ENCODE peak calls at places on chromosome 18, in seven cellular contexts. V is GM10248, R is MCF 10A, B is tibial nerve, E is GM13977, G is tibial artery, X is right lobe of liver. F is an unnamed sample.

GRCh38 chr18:58541789-58542425 is 87.0 kb downstream of the ALPK2 start:
- DNase-seq in V (peak; percentile 54), R (peak; percentile 95), B (no peak), E (peak; percentile 40), G (no peak), X (no peak), F (no peak)

GRCh38 chr18:35683021-35683420 is 101.5 kb downstream of the GALNT1 start:
- DNase-seq in V (no peak), R (no peak), B (no peak), E (no peak), G (no peak), X (no peak), F (no peak)

GRCh38 chr18:37403100-37403781 is 162.4 kb downstream of the CELF4 start:
- DNase-seq in V (no peak), R (peak; percentile 70), B (no peak), E (no peak), G (no peak), X (no peak), F (no peak)

GRCh38 chr18:12858961-12859360 is 25.1 kb downstream of the PTPN2 start:
- DNase-seq in V (no peak), R (no peak), B (no peak), E (no peak), G (no peak), X (no peak), F (no peak)

GRCh38 chr18:43022874-43023273 is 92.6 kb downstream of the RIT2 start:
- DNase-seq in V (no peak), R (no peak), B (no peak), E (no peak), G (no peak), X (no peak), F (no peak)

GRCh38 chr18:681985-682384 is 24.5 kb downstream of the TYMS start:
- DNase-seq in V (no peak), R (no peak), B (no peak), E (no peak), G (no peak), X (no peak), F (no peak)

GRCh38 chr18:50104421-50104820 is 90.5 kb downstream of the MYO5B start:
- DNase-seq in V (no peak), R (no peak), B (no peak), E (no peak), G (no peak), X (no peak), F (no peak)

GRCh38 chr18:23943104-23943503 is 71.5 kb upstream of the TTC39C start:
- DNase-seq in V (peak; percentile 70), R (no peak), B (no peak), E (peak; percentile 72), G (no peak), X (no peak), F (no peak)

GRCh38 chr18:36308711-36309435 is 11.4 kb downstream of the FHOD3 start:
- DNase-seq in V (no peak), R (peak; percentile 52), B (no peak), E (no peak), G (no peak), X (no peak), F (no peak)

GRCh38 chr18:10421859-10422258 is 32.6 kb upstream of the APCDD1 start:
- DNase-seq in V (no peak), R (peak; percentile 7), B (no peak), E (no peak), G (no peak), X (no peak), F (no peak)

GRCh38 chr18:10419420-10420103 is 34.9 kb upstream of the APCDD1 start:
- DNase-seq in V (no peak), R (no peak), B (no peak), E (no peak), G (no peak), X (no peak), F (no peak)

GRCh38 chr18:42548493-42548892 is 567.0 kb downstream of the RIT2 start:
- DNase-seq in V (no peak), R (no peak), B (no peak), E (no peak), G (no peak), X (no peak), F (no peak)

GRCh38 chr18:55510809-55511208 is 77.2 kb downstream of the TCF4 start:
- DNase-seq in V (no peak), R (no peak), B (no peak), E (no peak), G (peak; percentile 25), X (no peak), F (no peak)

GRCh38 chr18:3284501-3284900 is 22.6 kb downstream of the MYL12B start:
- DNase-seq in V (no peak), R (no peak), B (no peak), E (no peak), G (no peak), X (no peak), F (no peak)

GRCh38 chr18:3281456-3282400 is 19.8 kb downstream of the MYL12B start:
- DNase-seq in V (peak; percentile 59), R (peak; percentile 80), B (no peak), E (peak; percentile 56), G (no peak), X (no peak), F (no peak)

GRCh38 chr18:3283908-3284307 is 22.0 kb downstream of the MYL12B start:
- DNase-seq in V (no peak), R (no peak), B (no peak), E (no peak), G (no peak), X (no peak), F (no peak)

GRCh38 chr18:3283253-3283863 is 21.4 kb downstream of the MYL12B start:
- DNase-seq in V (no peak), R (no peak), B (no peak), E (no peak), G (no peak), X (no peak), F (no peak)

DNA sequence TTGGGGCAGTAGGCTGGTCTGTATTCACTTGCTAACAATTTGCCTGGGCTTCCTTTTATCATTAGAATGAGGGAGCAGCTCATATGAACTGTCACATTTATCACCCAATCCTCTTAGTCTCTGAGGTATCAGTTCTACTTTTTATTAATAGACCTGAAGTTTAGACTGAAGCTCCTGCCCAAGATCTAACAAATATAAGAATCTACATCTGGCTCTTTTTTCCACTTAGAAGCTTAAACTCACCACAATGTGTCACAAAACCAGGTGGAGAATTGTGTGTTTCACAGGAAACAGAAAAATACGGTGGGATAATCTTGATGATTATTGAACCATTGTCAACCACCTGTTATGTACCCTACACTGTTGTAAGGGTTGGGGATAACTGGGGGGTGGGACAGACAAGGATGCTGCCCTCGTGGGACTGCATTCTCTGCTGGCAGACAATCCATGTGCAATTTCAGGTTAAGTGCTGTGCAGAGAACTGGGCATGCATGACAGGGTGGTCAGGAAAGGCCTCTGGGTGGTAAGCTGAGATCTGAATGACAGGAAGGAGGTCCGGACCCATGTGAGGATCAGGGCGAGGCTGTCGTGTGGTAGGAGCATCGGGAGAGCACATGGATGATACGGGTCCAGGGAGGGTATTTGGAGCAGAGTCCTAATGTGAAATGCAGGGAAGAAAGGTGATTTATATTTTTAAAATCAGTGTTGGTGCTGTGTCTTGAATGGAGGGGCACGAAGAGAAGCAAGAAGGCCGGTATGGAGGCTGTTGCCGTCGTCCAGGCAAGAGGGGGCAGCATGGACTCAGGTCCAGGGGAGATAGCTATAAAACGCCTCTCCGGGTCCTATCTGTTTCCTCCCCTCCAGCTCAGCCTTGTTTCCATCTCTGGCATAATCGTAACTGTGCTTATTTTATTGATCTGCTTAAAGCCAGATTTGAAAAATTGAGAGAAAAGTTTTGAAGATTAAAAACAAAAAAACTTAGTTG is 17.6 kb downstream of the MYL12B start:
- DNase-seq in V (peak; percentile 54), R (no peak), B (no peak), E (peak; percentile 42), G (no peak), X (no peak), F (no peak)
- TF ChIP-seq CTCF in V (no peak), R (no peak), B (no peak), E (no peak), G (no peak), X (no peak), F (no peak)

DNA sequence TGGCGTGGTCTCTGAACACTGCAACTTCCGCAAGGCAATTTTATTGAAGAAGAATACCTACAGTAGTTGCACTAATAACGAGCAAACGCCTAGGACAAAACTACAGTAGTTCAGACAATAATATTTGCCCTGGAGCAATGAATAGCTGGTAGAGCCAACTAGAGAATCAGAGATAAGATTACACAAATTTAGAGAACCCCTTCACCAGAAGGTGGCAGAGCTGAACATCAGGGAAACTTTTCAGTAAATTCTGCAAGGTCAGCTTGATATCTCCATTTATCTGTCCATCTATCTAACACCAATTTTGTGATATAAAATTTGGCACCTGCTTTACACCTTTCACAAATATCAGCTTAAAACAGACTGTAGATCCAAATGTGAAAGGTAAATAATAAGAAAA is 43.8 kb downstream of the CDH19 start:
- DNase-seq in V (no peak), R (peak; percentile 61), B (no peak), E (no peak), G (no peak), X (no peak), F (no peak)
- TF ChIP-seq CTCF in V (peak; percentile 7), R (peak; percentile 54), B (no peak), E (peak; percentile 30), G (no peak), X (peak; percentile 60), F (peak; percentile 69)

DNA sequence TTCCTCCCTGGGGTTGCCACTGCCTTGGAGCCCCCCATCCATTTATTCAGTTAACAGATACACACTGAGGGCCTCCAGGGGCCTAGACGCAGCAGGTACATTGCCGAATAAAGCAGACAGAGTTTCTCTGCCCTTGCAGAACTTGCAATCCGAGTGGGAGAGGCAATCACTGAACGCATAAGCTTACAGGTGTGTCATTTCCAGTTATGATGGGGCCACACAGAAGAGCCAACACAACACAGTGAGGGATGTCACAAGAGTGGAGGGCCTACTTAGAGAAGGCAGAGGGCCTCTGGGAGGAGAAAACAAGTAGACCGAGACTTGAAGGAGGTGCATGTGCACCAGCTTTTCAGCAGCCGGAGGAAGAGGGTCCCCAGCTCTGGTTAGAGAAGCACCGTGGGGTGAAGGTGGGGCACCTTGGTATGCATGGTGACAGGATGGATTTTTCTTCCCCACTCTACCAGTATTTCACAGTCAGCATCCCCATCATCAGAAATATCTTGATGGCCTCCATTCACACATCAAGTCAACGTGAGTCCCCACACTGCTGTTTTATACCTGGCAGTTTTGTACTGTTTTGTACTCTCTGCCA is 150.9 kb downstream of the SMAD7 start:
- DNase-seq in V (no peak), R (no peak), B (no peak), E (no peak), G (peak; percentile 7), X (no peak), F (peak; percentile 47)
- TF ChIP-seq CTCF in V (no peak), R (no peak), B (no peak), E (peak; percentile 34), G (no peak), X (no peak), F (no peak)

DNA sequence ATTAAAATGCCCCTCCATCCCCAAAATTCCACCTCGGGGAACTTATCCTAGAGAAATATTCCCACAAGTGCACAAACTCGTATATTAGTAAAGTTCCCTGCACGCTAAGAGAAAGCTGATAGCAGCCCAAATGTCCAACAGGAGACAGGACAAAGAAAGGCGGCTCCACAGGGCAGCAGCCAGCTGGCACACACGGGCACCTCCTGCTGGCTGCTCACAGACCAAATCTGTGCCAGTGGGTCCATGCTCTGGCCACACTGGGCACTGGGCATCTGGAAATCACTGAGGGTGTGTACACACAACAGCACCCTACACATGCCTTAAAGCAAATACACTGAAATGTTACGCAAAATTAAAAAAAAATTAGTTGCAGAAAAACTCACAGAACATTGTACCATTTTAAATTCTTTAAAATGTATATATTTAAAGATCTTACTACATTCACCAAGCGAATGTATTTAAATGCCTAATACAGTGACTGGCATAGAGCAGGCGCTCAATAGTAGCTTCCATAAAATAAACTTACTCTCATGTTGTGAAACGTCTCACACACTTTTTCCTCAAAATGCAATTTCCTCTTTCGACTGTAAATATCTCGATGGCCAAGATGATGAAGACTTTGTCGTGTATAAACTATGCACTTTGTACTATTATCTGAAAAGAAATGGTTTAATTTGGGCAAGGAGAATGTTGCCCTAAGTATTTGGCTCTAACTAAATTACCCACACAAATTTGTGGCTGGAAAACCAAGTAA is 19.4 kb downstream of the ZNF516 start:
- DNase-seq in V (no peak), R (no peak), B (no peak), E (no peak), G (no peak), X (no peak), F (no peak)
- TF ChIP-seq CTCF in V (no peak), R (no peak), B (no peak), E (no peak), G (no peak), X (no peak), F (no peak)